ENCODE peak calls at places on chromosome 1, in eight cellular contexts. R is mucosa of descending colon; M is amygdala; F is GM13976; B is stimulated activated CD4-positive, alpha-beta T cell treated with anti-CD3 and anti-CD28 coated beads, Interleukin-2, amount 100 ng/mL, for 48 hours; A is HCEC 1CT; P is posterior cingulate gyrus; S is ACHN. C is an unnamed sample.

GRCh38 chr1:15833069-15833679 is 14.3 kb upstream of the SPEN start:
- DNase-seq in R (peak), M (no peak), F (no peak), B (peak), A (peak), P (peak), S (no peak), C (no peak)

GRCh38 chr1:59146651-59147358 is 150.1 kb upstream of the FGGY start:
- DNase-seq in R (peak), M (peak), F (peak), B (peak), A (peak), P (peak), S (peak), C (no peak)

GRCh38 chr1:174871886-174872285 is 127.9 kb upstream of the CACYBP start:
- DNase-seq in R (no peak), M (no peak), F (no peak), B (no peak), A (no peak), P (no peak), S (no peak), C (no peak)

GRCh38 chr1:223233410-223234163 is 90.5 kb upstream of the TLR5 start:
- DNase-seq in R (no peak), M (no peak), F (no peak), B (no peak), A (peak), P (no peak), S (peak), C (peak)

GRCh38 chr1:224498574-224499170 is 64.1 kb upstream of the WDR26 start:
- DNase-seq in R (no peak), M (no peak), F (no peak), B (no peak), A (peak), P (no peak), S (peak), C (peak)

GRCh38 chr1:230772457-230773395 is 25.5 kb downstream of the CAPN9 start:
- DNase-seq in R (no peak), M (peak), F (no peak), B (no peak), A (peak), P (peak), S (peak), C (peak)

GRCh38 chr1:184753608-184754478 is 815 bp downstream of the EDEM3 start:
- DNase-seq in R (peak), M (peak), F (peak), B (peak), A (peak), P (peak), S (peak), C (no peak)

GRCh38 chr1:110254604-110255003 is 44.5 kb downstream of the KCNC4 start:
- DNase-seq in R (no peak), M (no peak), F (no peak), B (no peak), A (no peak), P (no peak), S (no peak), C (no peak)

GRCh38 chr1:174719194-174719593 is 271.4 kb downstream of the GPR52 start:
- DNase-seq in R (no peak), M (no peak), F (no peak), B (no peak), A (no peak), P (no peak), S (no peak), C (no peak)

GRCh38 chr1:164604541-164604940 is 45.6 kb downstream of the PBX1 start:
- DNase-seq in R (no peak), M (no peak), F (no peak), B (no peak), A (peak), P (no peak), S (peak), C (no peak)

GRCh38 chr1:16605532-16605931 is 7.8 kb downstream of the NBPF1 start:
- DNase-seq in R (no peak), M (no peak), F (no peak), B (no peak), A (no peak), P (peak), S (no peak), C (no peak)

GRCh38 chr1:92043621-92044020 is 13.8 kb downstream of the EPHX4 start:
- DNase-seq in R (no peak), M (no peak), F (no peak), B (no peak), A (no peak), P (no peak), S (no peak), C (no peak)

GRCh38 chr1:67434491-67434890 is 4.3 kb upstream of the SERBP1 start:
- DNase-seq in R (no peak), M (no peak), F (no peak), B (no peak), A (no peak), P (no peak), S (no peak), C (no peak)

GRCh38 chr1:29379438-29380073 is 143.2 kb downstream of the PTPRU start:
- DNase-seq in R (no peak), M (no peak), F (no peak), B (peak), A (no peak), P (no peak), S (peak), C (no peak)

GRCh38 chr1:189350983-189351616 is 1126.6 kb downstream of the BRINP3 start:
- DNase-seq in R (no peak), M (no peak), F (no peak), B (no peak), A (peak), P (no peak), S (no peak), C (no peak)

GRCh38 chr1:33370286-33370685 is 49.4 kb upstream of the A3GALT2 start:
- DNase-seq in R (no peak), M (no peak), F (no peak), B (no peak), A (peak), P (peak), S (no peak), C (no peak)

GRCh38 chr1:53553734-53554509 is 94.7 kb downstream of the DMRTB1 start:
- DNase-seq in R (peak), M (no peak), F (no peak), B (no peak), A (no peak), P (peak), S (no peak), C (no peak)

GRCh38 chr1:30905403-30905802 is 3.2 kb downstream of the SDC3 start:
- DNase-seq in R (no peak), M (no peak), F (no peak), B (no peak), A (no peak), P (no peak), S (no peak), C (no peak)

GRCh38 chr1:49052102-49052501 is 275.4 kb upstream of the BEND5 start:
- DNase-seq in R (no peak), M (peak), F (no peak), B (no peak), A (no peak), P (no peak), S (no peak), C (no peak)

GRCh38 chr1:40648928-40649591 is 16.4 kb downstream of the RIMS3 start:
- DNase-seq in R (peak), M (no peak), F (no peak), B (no peak), A (no peak), P (peak), S (no peak), C (no peak)

GRCh38 chr1:101364370-101365120 is 127.7 kb downstream of the S1PR1 start:
- DNase-seq in R (no peak), M (no peak), F (no peak), B (no peak), A (no peak), P (no peak), S (no peak), C (no peak)

GRCh38 chr1:156120318-156120717 is 5.8 kb downstream of the LMNA start:
- DNase-seq in R (no peak), M (no peak), F (no peak), B (no peak), A (no peak), P (no peak), S (no peak), C (no peak)

GRCh38 chr1:172167801-172168596 is 252.5 kb upstream of the C1orf105 start:
- DNase-seq in R (no peak), M (no peak), F (no peak), B (no peak), A (peak), P (no peak), S (peak), C (no peak)